ENCODE peak calls at places on chromosomes 6 and 20, in seven cellular contexts. W is DND-41, J is left ventricle myocardium inferior, B is psoas muscle, I is brain microvascular endothelial cell, H is tibial nerve, D is stomach. X is an unnamed sample.
A peak's percentile ranks its signal among the peaks of the same experiment; 100 is the strongest.

GRCh38 chr20:43923322-43923721 is 8.7 kb downstream of the TOX2 start:
- DNase-seq in W (no peak), D (no peak), I (no peak), H (no peak), J (no peak), B (no peak), X (no peak)

GRCh38 chr6:68628156-68628555 is 6.9 kb upstream of the ADGRB3 start:
- DNase-seq in J (no peak), I (no peak), H (no peak), D (no peak), B (no peak), W (no peak), X (no peak)

GRCh38 chr20:48826883-48827771 is 672 bp downstream of the PREX1 start:
- DNase-seq in B (peak; percentile 62), I (no peak), H (no peak), J (no peak), W (peak; percentile 20), D (peak; percentile 37), X (no peak)

GRCh38 chr6:36979343-36979742 is 6.7 kb downstream of the MTCH1 start:
- DNase-seq in W (peak; percentile 26), I (peak; percentile 29), H (peak; percentile 60), J (no peak), D (peak; percentile 57), B (peak; percentile 78), X (no peak)

GRCh38 chr20:62121776-62122658 is at the start of gene LSM14B:
- DNase-seq in D (peak; percentile 98), I (peak; percentile 90), B (peak; percentile 98), W (peak; percentile 98), J (peak; percentile 97), H (peak; percentile 84), X (peak; percentile 87)

GRCh38 chr6:31652925-31653724 is 664 bp upstream of the BAG6 start:
- DNase-seq in I (no peak), H (peak; percentile 91), D (peak; percentile 89), W (peak; percentile 93), J (peak; percentile 86), B (peak; percentile 91), X (no peak)

GRCh38 chr20:63942250-63943006 is 13.8 kb downstream of the UCKL1 start:
- DNase-seq in W (peak; percentile 47), B (peak; percentile 71), D (peak; percentile 69), J (peak; percentile 43), H (no peak), I (no peak), X (no peak)

GRCh38 chr6:118810420-118811027 is 83.4 kb upstream of the ASF1A start:
- DNase-seq in I (no peak), D (peak; percentile 31), J (no peak), B (no peak), W (peak; percentile 90), H (no peak), X (no peak)

GRCh38 chr20:11373391-11373790 is 544.3 kb upstream of the BTBD3 start:
- DNase-seq in J (no peak), H (no peak), D (no peak), W (no peak), I (no peak), B (peak; percentile 68), X (no peak)

GRCh38 chr20:23404196-23404595 is 17.1 kb downstream of the NAPB start:
- DNase-seq in D (no peak), W (no peak), I (peak; percentile 40), H (no peak), B (no peak), J (no peak), X (no peak)

GRCh38 chr6:13807691-13808090 is 6.7 kb downstream of the MCUR1 start:
- DNase-seq in I (peak; percentile 38), W (no peak), D (no peak), B (no peak), J (no peak), H (no peak), X (no peak)

GRCh38 chr6:56795852-56796532 is 153.3 kb upstream of the DST start:
- DNase-seq in H (no peak), B (no peak), W (no peak), D (no peak), J (no peak), I (no peak), X (no peak)

GRCh38 chr6:118889163-118889562 is 4.8 kb upstream of the ASF1A start:
- DNase-seq in D (no peak), B (no peak), I (no peak), H (no peak), J (no peak), W (no peak), X (no peak)

GRCh38 chr6:56475736-56476457 is 166.8 kb downstream of the DST start:
- DNase-seq in H (peak; percentile 14), B (no peak), J (peak; percentile 20), I (peak; percentile 50), W (no peak), D (peak; percentile 58), X (no peak)

GRCh38 chr6:21597706-21598273 is 4.2 kb downstream of the SOX4 start:
- DNase-seq in I (no peak), W (no peak), B (no peak), J (no peak), H (no peak), D (no peak), X (no peak)

GRCh38 chr6:125421853-125422252 is 120.1 kb upstream of the HDDC2 start:
- DNase-seq in B (peak; percentile 47), J (peak; percentile 18), I (peak; percentile 85), H (peak; percentile 12), W (no peak), D (no peak), X (no peak)

GRCh38 chr20:13317439-13317838 is 96.4 kb downstream of the ISM1 start:
- DNase-seq in B (no peak), J (no peak), I (no peak), H (no peak), W (no peak), D (no peak), X (no peak)

GRCh38 chr6:105431226-105431625 is 28.3 kb upstream of the PREP start:
- DNase-seq in I (peak; percentile 40), D (no peak), J (no peak), W (peak; percentile 27), H (peak; percentile 57), B (no peak), X (peak; percentile 15)

GRCh38 chr6:157054531-157054979 is 268.8 kb downstream of the TMEM242 start:
- DNase-seq in W (peak; percentile 17), J (no peak), I (no peak), D (no peak), B (no peak), H (no peak), X (no peak)

GRCh38 chr6:4313044-4313686 is 177.8 kb upstream of the ECI2 start:
- DNase-seq in J (peak; percentile 29), W (no peak), I (peak; percentile 97), B (no peak), H (no peak), D (no peak), X (peak; percentile 55)

GRCh38 chr6:122405417-122405816 is 6.0 kb downstream of the HSF2 start:
- DNase-seq in D (no peak), B (no peak), H (no peak), J (no peak), W (no peak), I (no peak), X (no peak)

GRCh38 chr20:20492521-20493334 is 124.8 kb downstream of the INSM1 start:
- DNase-seq in H (no peak), B (no peak), I (no peak), J (no peak), D (peak; percentile 42), W (no peak), X (no peak)

GRCh38 chr6:56842602-56843475 is 112.1 kb upstream of the BEND6 start:
- DNase-seq in W (no peak), I (peak; percentile 27), D (no peak), H (peak; percentile 26), B (peak; percentile 79), J (peak; percentile 39), X (no peak)

GRCh38 chr20:32439132-32439829 is 81.2 kb downstream of the ASXL1 start:
- DNase-seq in H (no peak), I (peak; percentile 75), D (no peak), B (no peak), W (peak; percentile 33), J (no peak), X (peak; percentile 37)
- TF ChIP-seq CTCF in H (no peak), I (peak; percentile 39), D (no peak), B (no peak), W (peak; percentile 27), J (no peak), X (peak; percentile 10)

GRCh38 chr6:51738614-51739013 is 348.8 kb downstream of the PKHD1 start:
- DNase-seq in H (no peak), D (no peak), I (no peak), B (no peak), W (no peak), J (no peak), X (no peak)

GRCh38 chr6:51737580-51738360 is 349.6 kb downstream of the PKHD1 start:
- DNase-seq in D (no peak), H (no peak), B (no peak), J (no peak), I (no peak), W (no peak), X (no peak)
- H3K27ac ChIP-seq in D (no peak overlapping the region), H (no peak overlapping the region), B (no peak overlapping the region), J (no peak overlapping the region), I (no peak overlapping the region), W (no peak overlapping the region), X (no peak overlapping the region)

DNA sequence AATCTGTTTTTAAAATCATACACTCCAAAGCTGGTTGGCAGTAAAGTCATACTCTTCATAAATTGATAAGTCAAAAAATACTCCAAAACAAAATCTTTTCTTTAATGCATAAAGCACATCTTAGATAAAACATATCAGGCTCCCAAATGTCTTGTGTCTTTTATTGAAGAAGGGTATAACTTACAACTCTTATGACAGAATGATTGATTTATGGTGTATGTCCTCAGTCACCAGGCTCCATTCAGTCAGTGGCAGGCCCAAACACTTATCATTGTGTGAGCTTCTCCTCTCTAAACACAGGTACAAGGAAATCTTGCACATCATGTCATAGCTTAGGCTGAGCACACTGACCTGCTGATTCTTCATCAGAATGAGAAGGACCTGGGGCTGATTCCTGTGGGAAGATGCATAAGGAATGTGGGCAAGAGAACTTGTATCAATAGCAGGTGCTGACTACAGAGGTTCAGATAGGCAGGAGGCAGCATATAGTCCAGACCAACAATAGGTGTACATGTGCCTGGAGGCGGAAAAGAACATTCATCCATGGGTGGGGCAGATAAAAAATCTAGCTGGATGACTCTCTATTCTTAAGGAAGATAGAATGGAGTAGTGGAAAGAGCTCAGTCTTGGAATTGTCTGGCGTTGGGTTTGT is 1.9 kb downstream of the CALHM5 start:
- DNase-seq in D (no peak), W (no peak), J (no peak), B (no peak), H (no peak), I (no peak), X (no peak)
- H3K4me3 ChIP-seq in D (no peak overlapping the region), W (no peak overlapping the region), J (peak overlapping the region; percentile 65), B (peak overlapping the region; percentile 60), H (peak overlapping the region; percentile 64), I (peak overlapping the region; percentile 58), X (peak overlapping the region; percentile 66)

GRCh38 chr20:16902657-16903056 is 154.5 kb downstream of the OTOR start:
- DNase-seq in D (no peak), J (no peak), W (no peak), B (no peak), H (no peak), I (no peak), X (no peak)

DNA sequence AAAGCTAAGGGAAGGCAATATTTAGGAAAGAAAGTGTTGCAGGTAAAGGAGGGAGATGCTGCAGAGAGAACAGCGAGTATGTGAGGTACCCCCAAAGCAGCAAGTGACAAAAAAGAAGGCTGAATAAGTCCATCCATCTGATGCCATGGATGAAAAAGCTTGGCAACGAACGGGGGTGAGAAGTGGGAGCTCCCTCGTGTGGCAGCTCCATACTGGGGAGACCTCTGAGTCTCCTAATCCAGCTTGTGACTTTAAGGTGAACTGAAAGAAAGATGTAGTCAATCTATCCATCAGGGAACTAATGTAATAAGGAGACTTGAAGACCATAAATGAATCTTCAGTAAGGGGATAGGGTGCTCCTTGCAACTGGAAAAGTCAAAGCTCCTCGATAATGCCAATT is 156.6 kb downstream of the OTOR start:
- DNase-seq in J (no peak), D (no peak), I (no peak), B (no peak), W (no peak), H (no peak), X (no peak)
- TF ChIP-seq CTCF in J (no peak), D (no peak), I (peak; percentile 32), B (no peak), W (no peak), H (no peak), X (peak; percentile 15)